ENCODE peak calls at places on chromosomes 11 and 22, in seven cellular contexts. One of them, this sample, is unnamed.

GRCh38 chr11:96287796-96288439 is 55.1 kb downstream of the MAML2 start:
- DNase-seq in bronchial epithelial cell: peak
- DNase-seq in endodermal cell: no peak
- DNase-seq in heart right ventricle: no peak
- DNase-seq in astrocyte of the spinal cord: no peak
- DNase-seq in H9: no peak
- DNase-seq in OCI-LY7: no peak
- DNase-seq in this sample: no peak

GRCh38 chr22:37079668-37080171 is 28.2 kb downstream of the KCTD17 start:
- DNase-seq in bronchial epithelial cell: no peak
- DNase-seq in endodermal cell: no peak
- DNase-seq in heart right ventricle: peak
- DNase-seq in astrocyte of the spinal cord: peak
- DNase-seq in H9: no peak
- DNase-seq in OCI-LY7: no peak
- DNase-seq in this sample: peak

GRCh38 chr11:64560941-64561340 is 30.1 kb upstream of the SLC22A12 start:
- DNase-seq in bronchial epithelial cell: no peak
- DNase-seq in endodermal cell: no peak
- DNase-seq in heart right ventricle: no peak
- DNase-seq in astrocyte of the spinal cord: no peak
- DNase-seq in H9: no peak
- DNase-seq in OCI-LY7: no peak
- DNase-seq in this sample: no peak

GRCh38 chr11:8871283-8871775 is 39.7 kb upstream of the AKIP1 start:
- DNase-seq in bronchial epithelial cell: peak
- DNase-seq in endodermal cell: peak
- DNase-seq in heart right ventricle: peak
- DNase-seq in astrocyte of the spinal cord: peak
- DNase-seq in H9: no peak
- DNase-seq in OCI-LY7: no peak
- DNase-seq in this sample: no peak

GRCh38 chr22:24134090-24134846 is 47.0 kb upstream of the SUSD2 start:
- DNase-seq in bronchial epithelial cell: no peak
- DNase-seq in endodermal cell: peak
- DNase-seq in heart right ventricle: peak
- DNase-seq in astrocyte of the spinal cord: peak
- DNase-seq in H9: no peak
- DNase-seq in OCI-LY7: no peak
- DNase-seq in this sample: no peak

GRCh38 chr11:34585304-34585869 is 35.5 kb upstream of the EHF start:
- DNase-seq in bronchial epithelial cell: peak
- DNase-seq in endodermal cell: no peak
- DNase-seq in heart right ventricle: no peak
- DNase-seq in astrocyte of the spinal cord: no peak
- DNase-seq in H9: no peak
- DNase-seq in OCI-LY7: no peak
- DNase-seq in this sample: no peak

GRCh38 chr11:67306769-67307544 is 3.6 kb downstream of the SSH3 start:
- DNase-seq in bronchial epithelial cell: no peak
- DNase-seq in endodermal cell: peak
- DNase-seq in heart right ventricle: no peak
- DNase-seq in astrocyte of the spinal cord: no peak
- DNase-seq in H9: no peak
- DNase-seq in OCI-LY7: no peak
- DNase-seq in this sample: no peak

GRCh38 chr11:68941324-68942089 is 37.8 kb downstream of the IGHMBP2 start:
- DNase-seq in bronchial epithelial cell: no peak
- DNase-seq in endodermal cell: no peak
- DNase-seq in heart right ventricle: no peak
- DNase-seq in astrocyte of the spinal cord: no peak
- DNase-seq in H9: no peak
- DNase-seq in OCI-LY7: no peak
- DNase-seq in this sample: no peak

GRCh38 chr11:118263694-118264567 is at the start of gene MPZL2:
- DNase-seq in bronchial epithelial cell: peak
- DNase-seq in endodermal cell: peak
- DNase-seq in heart right ventricle: peak
- DNase-seq in astrocyte of the spinal cord: no peak
- DNase-seq in H9: peak
- DNase-seq in OCI-LY7: no peak
- DNase-seq in this sample: no peak

GRCh38 chr22:48765595-48765994 is 1062.1 kb downstream of the BRD1 start:
- DNase-seq in bronchial epithelial cell: no peak
- DNase-seq in endodermal cell: peak
- DNase-seq in heart right ventricle: no peak
- DNase-seq in astrocyte of the spinal cord: no peak
- DNase-seq in H9: no peak
- DNase-seq in OCI-LY7: no peak
- DNase-seq in this sample: no peak

GRCh38 chr11:123674297-123674696 is 19.9 kb upstream of the SCN3B start:
- DNase-seq in bronchial epithelial cell: peak
- DNase-seq in endodermal cell: no peak
- DNase-seq in heart right ventricle: no peak
- DNase-seq in astrocyte of the spinal cord: no peak
- DNase-seq in H9: no peak
- DNase-seq in OCI-LY7: no peak
- DNase-seq in this sample: no peak

GRCh38 chr22:36323855-36324331 is 63.9 kb downstream of the MYH9 start:
- DNase-seq in bronchial epithelial cell: no peak
- DNase-seq in endodermal cell: no peak
- DNase-seq in heart right ventricle: peak
- DNase-seq in astrocyte of the spinal cord: peak
- DNase-seq in H9: no peak
- DNase-seq in OCI-LY7: no peak
- DNase-seq in this sample: no peak

GRCh38 chr22:21919526-21920307 is 32.9 kb downstream of the PPM1F start:
- DNase-seq in bronchial epithelial cell: no peak
- DNase-seq in endodermal cell: no peak
- DNase-seq in heart right ventricle: no peak
- DNase-seq in astrocyte of the spinal cord: no peak
- DNase-seq in H9: no peak
- DNase-seq in OCI-LY7: no peak
- DNase-seq in this sample: no peak

GRCh38 chr22:24521791-24522245 is 26.7 kb downstream of the UPB1 start:
- DNase-seq in bronchial epithelial cell: peak
- DNase-seq in endodermal cell: peak
- DNase-seq in heart right ventricle: no peak
- DNase-seq in astrocyte of the spinal cord: peak
- DNase-seq in H9: peak
- DNase-seq in OCI-LY7: peak
- DNase-seq in this sample: no peak

GRCh38 chr11:12215192-12215591 is 104.8 kb downstream of the MICAL2 start:
- DNase-seq in bronchial epithelial cell: no peak
- DNase-seq in endodermal cell: peak
- DNase-seq in heart right ventricle: no peak
- DNase-seq in astrocyte of the spinal cord: no peak
- DNase-seq in H9: no peak
- DNase-seq in OCI-LY7: no peak
- DNase-seq in this sample: peak

GRCh38 chr11:57484141-57484710 is 23.9 kb downstream of the RTN4RL2 start:
- DNase-seq in bronchial epithelial cell: no peak
- DNase-seq in endodermal cell: no peak
- DNase-seq in heart right ventricle: no peak
- DNase-seq in astrocyte of the spinal cord: no peak
- DNase-seq in H9: no peak
- DNase-seq in OCI-LY7: peak
- DNase-seq in this sample: no peak

GRCh38 chr11:7020183-7020917 is at the start of the genes NLRP14 and ZNF214:
- DNase-seq in bronchial epithelial cell: peak
- DNase-seq in endodermal cell: peak
- DNase-seq in heart right ventricle: peak
- DNase-seq in astrocyte of the spinal cord: peak
- DNase-seq in H9: peak
- DNase-seq in OCI-LY7: no peak
- DNase-seq in this sample: no peak

GRCh38 chr11:121366970-121367369 is 74.4 kb downstream of the SC5D start:
- DNase-seq in bronchial epithelial cell: no peak
- DNase-seq in endodermal cell: no peak
- DNase-seq in heart right ventricle: no peak
- DNase-seq in astrocyte of the spinal cord: no peak
- DNase-seq in H9: no peak
- DNase-seq in OCI-LY7: peak
- DNase-seq in this sample: no peak

GRCh38 chr22:25081409-25081824 is 118.2 kb upstream of the CRYBB3 start:
- DNase-seq in bronchial epithelial cell: peak
- DNase-seq in endodermal cell: peak
- DNase-seq in heart right ventricle: no peak
- DNase-seq in astrocyte of the spinal cord: no peak
- DNase-seq in H9: no peak
- DNase-seq in OCI-LY7: peak
- DNase-seq in this sample: peak

GRCh38 chr11:50423208-50423607 is 390.5 kb downstream of the OR4C45 start:
- DNase-seq in bronchial epithelial cell: no peak
- DNase-seq in endodermal cell: no peak
- DNase-seq in heart right ventricle: no peak
- DNase-seq in astrocyte of the spinal cord: no peak
- DNase-seq in H9: no peak
- DNase-seq in OCI-LY7: no peak
- DNase-seq in this sample: no peak

GRCh38 chr11:47551086-47551485 is 1.8 kb downstream of the CELF1 start:
- DNase-seq in bronchial epithelial cell: peak
- DNase-seq in endodermal cell: no peak
- DNase-seq in heart right ventricle: no peak
- DNase-seq in astrocyte of the spinal cord: no peak
- DNase-seq in H9: no peak
- DNase-seq in OCI-LY7: peak
- DNase-seq in this sample: no peak

GRCh38 chr22:19886605-19887250 is 32.1 kb upstream of the GNB1L start:
- DNase-seq in bronchial epithelial cell: peak
- DNase-seq in endodermal cell: peak
- DNase-seq in heart right ventricle: no peak
- DNase-seq in astrocyte of the spinal cord: peak
- DNase-seq in H9: no peak
- DNase-seq in OCI-LY7: peak
- DNase-seq in this sample: no peak

GRCh38 chr22:50035131-50035881 is 22.7 kb upstream of the IL17REL start:
- DNase-seq in bronchial epithelial cell: no peak
- DNase-seq in endodermal cell: no peak
- DNase-seq in heart right ventricle: no peak
- DNase-seq in astrocyte of the spinal cord: no peak
- DNase-seq in H9: no peak
- DNase-seq in OCI-LY7: no peak
- DNase-seq in this sample: no peak

GRCh38 chr11:119889111-119889510 is 160.1 kb upstream of the NECTIN1 start:
- DNase-seq in bronchial epithelial cell: no peak
- DNase-seq in endodermal cell: no peak
- DNase-seq in heart right ventricle: no peak
- DNase-seq in astrocyte of the spinal cord: no peak
- DNase-seq in H9: no peak
- DNase-seq in OCI-LY7: no peak
- DNase-seq in this sample: no peak

GRCh38 chr11:100687630-100688395 is 725 bp downstream of the ARHGAP42 start:
- DNase-seq in bronchial epithelial cell: peak
- DNase-seq in endodermal cell: peak
- DNase-seq in heart right ventricle: peak
- DNase-seq in astrocyte of the spinal cord: peak
- DNase-seq in H9: peak
- DNase-seq in OCI-LY7: no peak
- DNase-seq in this sample: peak

DNA sequence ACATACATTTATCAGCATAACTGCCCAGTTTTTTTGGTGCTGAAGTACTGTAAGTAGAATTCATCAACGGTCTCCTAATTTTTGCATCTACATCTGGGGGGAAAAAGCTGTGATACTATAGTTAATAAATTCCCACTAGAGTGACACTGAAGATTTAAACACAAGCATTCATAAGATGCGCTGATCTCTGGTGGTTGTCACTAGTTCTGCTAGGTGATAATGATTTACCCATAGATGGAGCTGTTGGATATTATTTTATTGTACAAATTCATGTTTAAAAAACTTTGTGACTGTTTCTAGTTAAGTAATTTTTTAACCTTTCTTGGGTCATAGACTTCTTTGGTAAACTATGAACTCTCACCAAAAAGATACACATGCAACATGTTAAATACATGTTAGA is 106.6 kb downstream of the EMSY start:
- DNase-seq in bronchial epithelial cell: peak
- DNase-seq in endodermal cell: no peak
- DNase-seq in heart right ventricle: no peak
- DNase-seq in astrocyte of the spinal cord: peak
- DNase-seq in H9: no peak
- DNase-seq in OCI-LY7: peak
- DNase-seq in this sample: no peak
- TF ChIP-seq CTCF in bronchial epithelial cell: no peak
- TF ChIP-seq CTCF in endodermal cell: no peak
- TF ChIP-seq CTCF in heart right ventricle: no peak
- TF ChIP-seq CTCF in astrocyte of the spinal cord: peak
- TF ChIP-seq CTCF in H9: no peak
- TF ChIP-seq CTCF in OCI-LY7: peak
- TF ChIP-seq CTCF in this sample: no peak

GRCh38 chr11:29271616-29272015 is 745.2 kb downstream of the KCNA4 start:
- DNase-seq in bronchial epithelial cell: no peak
- DNase-seq in endodermal cell: no peak
- DNase-seq in heart right ventricle: no peak
- DNase-seq in astrocyte of the spinal cord: no peak
- DNase-seq in H9: no peak
- DNase-seq in OCI-LY7: no peak
- DNase-seq in this sample: no peak

GRCh38 chr11:29268733-29269132 is 748.1 kb downstream of the KCNA4 start:
- DNase-seq in bronchial epithelial cell: no peak
- DNase-seq in endodermal cell: no peak
- DNase-seq in heart right ventricle: no peak
- DNase-seq in astrocyte of the spinal cord: no peak
- DNase-seq in H9: no peak
- DNase-seq in OCI-LY7: no peak
- DNase-seq in this sample: no peak

GRCh38 chr11:29272019-29272654 is 744.7 kb downstream of the KCNA4 start:
- DNase-seq in bronchial epithelial cell: peak
- DNase-seq in endodermal cell: no peak
- DNase-seq in heart right ventricle: no peak
- DNase-seq in astrocyte of the spinal cord: peak
- DNase-seq in H9: no peak
- DNase-seq in OCI-LY7: no peak
- DNase-seq in this sample: no peak
- TF ChIP-seq CTCF in bronchial epithelial cell: peak
- TF ChIP-seq CTCF in endodermal cell: peak
- TF ChIP-seq CTCF in heart right ventricle: no peak
- TF ChIP-seq CTCF in astrocyte of the spinal cord: peak
- TF ChIP-seq CTCF in H9: peak
- TF ChIP-seq CTCF in OCI-LY7: no peak
- TF ChIP-seq CTCF in this sample: no peak

GRCh38 chr11:2382927-2383822 is 6.1 kb downstream of the CD81 start:
- DNase-seq in bronchial epithelial cell: no peak
- DNase-seq in endodermal cell: peak
- DNase-seq in heart right ventricle: peak
- DNase-seq in astrocyte of the spinal cord: no peak
- DNase-seq in H9: peak
- DNase-seq in OCI-LY7: peak
- DNase-seq in this sample: no peak
- TF ChIP-seq CTCF in bronchial epithelial cell: no peak
- TF ChIP-seq CTCF in endodermal cell: no peak
- TF ChIP-seq CTCF in heart right ventricle: no peak
- TF ChIP-seq CTCF in astrocyte of the spinal cord: no peak
- TF ChIP-seq CTCF in H9: no peak
- TF ChIP-seq CTCF in OCI-LY7: no peak
- TF ChIP-seq CTCF in this sample: no peak

GRCh38 chr11:36258730-36259360 is 30.4 kb downstream of the COMMD9 start:
- DNase-seq in bronchial epithelial cell: peak
- DNase-seq in endodermal cell: peak
- DNase-seq in heart right ventricle: peak
- DNase-seq in astrocyte of the spinal cord: peak
- DNase-seq in H9: peak
- DNase-seq in OCI-LY7: peak
- DNase-seq in this sample: no peak
- TF ChIP-seq CTCF in bronchial epithelial cell: peak
- TF ChIP-seq CTCF in endodermal cell: peak
- TF ChIP-seq CTCF in heart right ventricle: peak
- TF ChIP-seq CTCF in astrocyte of the spinal cord: peak
- TF ChIP-seq CTCF in H9: peak
- TF ChIP-seq CTCF in OCI-LY7: peak
- TF ChIP-seq CTCF in this sample: no peak

This sample was measured in natural killer cell.